ENCODE peak calls at places on chromosomes 2 and 18, in eight cellular contexts. T is tibial artery; X is prostate gland; F is CD8-positive, alpha-beta memory T cell; Y is heart right ventricle; R is right cardiac atrium; L is heart left ventricle; O is HCT116. I is an unnamed sample. For H3K4me1, the result is how much of the 10 kb centered on the place peaks cover.

GRCh38 chr2:46434851-46435273 is 44.5 kb upstream of the TMEM247 start:
- DNase-seq in T (no peak), X (no peak), F (no peak), Y (no peak), R (no peak), L (no peak), O (no peak), I (no peak)

GRCh38 chr2:240127911-240128607 is 8.0 kb downstream of the COPS9 start:
- DNase-seq in T (no peak), X (no peak), F (no peak), Y (no peak), R (no peak), L (no peak), O (no peak), I (no peak)

GRCh38 chr18:6755107-6755506 is 25.6 kb downstream of the ARHGAP28 start:
- DNase-seq in T (no peak), X (no peak), F (no peak), Y (no peak), R (no peak), L (no peak), O (no peak), I (no peak)

GRCh38 chr18:75521808-75522207 is 94.3 kb upstream of the SMIM21 start:
- DNase-seq in T (no peak), X (no peak), F (no peak), Y (no peak), R (no peak), L (no peak), O (no peak), I (no peak)

GRCh38 chr2:281381-281780 is 6.5 kb downstream of the ALKAL2 start:
- DNase-seq in T (no peak), X (no peak), F (no peak), Y (no peak), R (no peak), L (no peak), O (no peak), I (no peak)

GRCh38 chr18:59907172-59907571 is 7.4 kb downstream of the PMAIP1 start:
- DNase-seq in T (no peak), X (no peak), F (no peak), Y (no peak), R (no peak), L (no peak), O (no peak), I (no peak)

GRCh38 chr2:20378891-20379519 is 28.4 kb upstream of the PUM2 start:
- DNase-seq in T (peak), X (peak), F (no peak), Y (peak), R (peak), L (peak), O (peak), I (peak)

GRCh38 chr18:2587788-2588187 is 16.4 kb downstream of the NDC80 start:
- DNase-seq in T (no peak), X (no peak), F (no peak), Y (no peak), R (no peak), L (no peak), O (no peak), I (no peak)

GRCh38 chr2:47520825-47521665 is 118.1 kb downstream of the MSH2 start:
- DNase-seq in T (no peak), X (peak), F (peak), Y (peak), R (peak), L (peak), O (no peak), I (peak)

GRCh38 chr2:75077909-75078308 is 119.5 kb downstream of the POLE4 start:
- DNase-seq in T (no peak), X (no peak), F (no peak), Y (no peak), R (no peak), L (no peak), O (no peak), I (no peak)

GRCh38 chr18:12159446-12159845 is 65.8 kb downstream of the ANKRD62 start:
- DNase-seq in T (no peak), X (no peak), F (no peak), Y (no peak), R (no peak), L (no peak), O (no peak), I (no peak)

GRCh38 chr2:23375448-23375847 is 9.5 kb upstream of the KLHL29 start:
- DNase-seq in T (no peak), X (no peak), F (no peak), Y (no peak), R (no peak), L (no peak), O (peak), I (no peak)

GRCh38 chr18:3652380-3653262 is 202.6 kb downstream of the TGIF1 start:
- DNase-seq in T (peak), X (peak), F (no peak), Y (peak), R (no peak), L (peak), O (peak), I (no peak)

GRCh38 chr2:46164581-46165301 is 132.5 kb upstream of the EPAS1 start:
- DNase-seq in T (peak), X (no peak), F (no peak), Y (peak), R (peak), L (peak), O (no peak), I (peak)

GRCh38 chr2:231199219-231199618 is 788 bp downstream of the ARMC9 start:
- DNase-seq in T (peak), X (peak), F (no peak), Y (no peak), R (no peak), L (no peak), O (no peak), I (no peak)

GRCh38 chr2:113979172-113980128 is 89.6 kb downstream of the ACTR3 start:
- DNase-seq in T (no peak), X (no peak), F (peak), Y (no peak), R (peak), L (no peak), O (no peak), I (no peak)

GRCh38 chr2:46695283-46695682 is 215.9 kb downstream of the TMEM247 start:
- DNase-seq in T (no peak), X (no peak), F (no peak), Y (no peak), R (no peak), L (no peak), O (no peak), I (no peak)

GRCh38 chr2:176685908-176686307 is 416.7 kb downstream of the MTX2 start:
- DNase-seq in T (no peak), X (no peak), F (no peak), Y (no peak), R (no peak), L (no peak), O (no peak), I (no peak)

GRCh38 chr18:26635466-26635865 is 87.1 kb upstream of the KCTD1 start:
- DNase-seq in T (no peak), X (no peak), F (no peak), Y (no peak), R (no peak), L (no peak), O (no peak), I (no peak)

GRCh38 chr18:46301081-46301480 is 196.9 kb downstream of the HAUS1 start:
- DNase-seq in T (peak), X (no peak), F (no peak), Y (no peak), R (no peak), L (no peak), O (no peak), I (no peak)

GRCh38 chr2:59449264-59449663 is 1104.2 kb downstream of the BCL11A start:
- DNase-seq in T (no peak), X (peak), F (no peak), Y (no peak), R (no peak), L (no peak), O (no peak), I (no peak)

GRCh38 chr2:200455958-200456421 is 53.9 kb downstream of the KCTD18 start:
- DNase-seq in T (no peak), X (no peak), F (no peak), Y (no peak), R (no peak), L (no peak), O (no peak), I (no peak)

GRCh38 chr2:18083806-18084205 is 205.3 kb downstream of the KCNS3 start:
- DNase-seq in T (no peak), X (no peak), F (no peak), Y (no peak), R (no peak), L (no peak), O (no peak), I (no peak)

GRCh38 chr18:77054288-77054605 is 78.3 kb downstream of the MBP start:
- DNase-seq in T (no peak), X (no peak), F (no peak), Y (no peak), R (no peak), L (no peak), O (no peak), I (no peak)

GRCh38 chr2:215414674-215415073 is 21.2 kb downstream of the FN1 start:
- DNase-seq in T (no peak), X (no peak), F (no peak), Y (no peak), R (no peak), L (no peak), O (no peak), I (no peak)

GRCh38 chr2:55051026-55051866 is 995 bp upstream of the RTN4 start:
- DNase-seq in T (peak), X (peak), F (peak), Y (peak), R (peak), L (peak), O (peak), I (peak)

GRCh38 chr2:200728630-200729029 is 83.1 kb upstream of the BZW1 start:
- DNase-seq in T (no peak), X (no peak), F (no peak), Y (no peak), R (peak), L (peak), O (no peak), I (no peak)

GRCh38 chr2:138059967-138060635 is 95.8 kb downstream of the HNMT start:
- DNase-seq in T (peak), X (no peak), F (no peak), Y (peak), R (peak), L (peak), O (no peak), I (no peak)

GRCh38 chr18:59767732-59768131 is 70.5 kb upstream of the CCBE1 start:
- DNase-seq in T (no peak), X (no peak), F (no peak), Y (no peak), R (no peak), L (no peak), O (no peak), I (no peak)

GRCh38 chr2:12381543-12382323 is 335.0 kb upstream of the TRIB2 start:
- DNase-seq in T (no peak), X (no peak), F (no peak), Y (no peak), R (no peak), L (no peak), O (no peak), I (no peak)

GRCh38 chr18:9877655-9878014 is 8.1 kb upstream of the TXNDC2 start:
- DNase-seq in T (no peak), X (no peak), F (no peak), Y (no peak), R (no peak), L (no peak), O (no peak), I (no peak)
- H3K4me3 ChIP-seq in T (peak), X (no peak), F (no peak), Y (no peak), R (peak), L (no peak), O (peak), I (no peak)

GRCh38 chr2:160751021-160751420 is 257.4 kb upstream of the RBMS1 start:
- DNase-seq in T (no peak), X (no peak), F (no peak), Y (no peak), R (no peak), L (no peak), O (no peak), I (no peak)
- H3K27ac ChIP-seq in T (no peak), X (no peak), F (no peak), Y (no peak), R (no peak), L (no peak), O (no peak), I (no peak)

GRCh38 chr2:128756372-128756730 is 437.7 kb upstream of the HS6ST1 start:
- DNase-seq in T (no peak), X (no peak), F (no peak), Y (no peak), R (peak), L (peak), O (no peak), I (no peak)

GRCh38 chr2:128753321-128753720 is 434.7 kb upstream of the HS6ST1 start:
- DNase-seq in T (no peak), X (no peak), F (no peak), Y (no peak), R (no peak), L (no peak), O (no peak), I (no peak)

GRCh38 chr2:128755693-128756371 is 437.2 kb upstream of the HS6ST1 start:
- DNase-seq in T (no peak), X (no peak), F (no peak), Y (no peak), R (peak), L (no peak), O (no peak), I (no peak)

GRCh38 chr2:128752691-128753263 is 434.1 kb upstream of the HS6ST1 start:
- DNase-seq in T (no peak), X (no peak), F (no peak), Y (no peak), R (no peak), L (no peak), O (no peak), I (peak)

GRCh38 chr2:128754246-128754724 is 435.6 kb upstream of the HS6ST1 start:
- DNase-seq in T (no peak), X (no peak), F (no peak), Y (peak), R (peak), L (peak), O (no peak), I (no peak)
- H3K4me1 ChIP-seq in T (under half), X (under half), F (under half), Y (under half), R (under half), L (under half), O (under half), I (under half)

DNA sequence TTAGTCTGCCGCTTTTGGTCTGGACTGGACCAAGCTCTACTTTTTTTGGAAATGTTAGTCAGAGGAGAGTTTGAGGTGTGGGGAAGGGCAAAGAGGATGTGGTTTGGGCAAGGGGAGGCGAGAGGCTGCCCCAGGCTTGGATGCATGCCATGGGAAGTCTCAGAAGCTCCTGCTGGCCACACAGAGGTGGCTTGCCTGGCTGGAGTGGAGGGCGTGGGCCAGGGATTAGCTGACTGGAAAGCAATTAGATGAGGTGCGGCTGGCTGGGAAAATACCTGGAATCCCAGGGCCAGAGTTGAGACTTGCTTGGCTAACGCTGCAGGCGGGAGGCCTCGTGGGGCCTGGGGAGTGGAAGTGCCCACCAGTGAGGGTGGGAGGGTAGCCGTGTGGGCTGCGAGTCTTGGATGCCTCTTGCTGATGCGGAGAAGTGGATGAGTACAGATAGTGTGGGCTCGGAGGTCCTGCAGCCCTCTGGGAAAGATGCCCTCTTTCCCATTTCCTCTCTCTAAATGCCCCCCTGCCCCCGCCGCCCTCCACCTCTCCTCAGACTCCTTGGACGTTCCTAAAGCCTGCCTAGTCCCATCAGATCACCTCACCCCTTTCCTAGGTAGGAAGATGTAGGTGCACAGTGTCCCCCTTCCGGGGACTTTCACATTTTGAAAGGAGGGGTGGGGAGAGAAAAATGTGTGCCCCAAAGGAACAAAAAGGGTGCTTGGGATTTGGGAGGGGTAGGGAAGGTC is 117.6 kb downstream of the SMAD7 start:
- DNase-seq in T (peak), X (no peak), F (no peak), Y (peak), R (peak), L (peak), O (peak), I (peak)
- H3K4me3 ChIP-seq in T (peak), X (no peak), F (peak), Y (no peak), R (no peak), L (no peak), O (peak), I (no peak)

GRCh38 chr2:36528761-36529392 is 69.1 kb downstream of the FEZ2 start:
- DNase-seq in T (no peak), X (no peak), F (no peak), Y (no peak), R (no peak), L (no peak), O (no peak), I (no peak)

GRCh38 chr2:36523153-36523552 is 74.8 kb downstream of the FEZ2 start:
- DNase-seq in T (no peak), X (no peak), F (no peak), Y (no peak), R (no peak), L (no peak), O (no peak), I (no peak)

GRCh38 chr2:36525245-36525644 is 72.7 kb downstream of the FEZ2 start:
- DNase-seq in T (no peak), X (no peak), F (no peak), Y (peak), R (no peak), L (peak), O (no peak), I (no peak)

GRCh38 chr2:36528274-36528673 is 69.7 kb downstream of the FEZ2 start:
- DNase-seq in T (no peak), X (no peak), F (no peak), Y (no peak), R (no peak), L (no peak), O (no peak), I (no peak)

GRCh38 chr2:36526216-36526615 is 71.8 kb downstream of the FEZ2 start:
- DNase-seq in T (no peak), X (no peak), F (no peak), Y (no peak), R (no peak), L (no peak), O (no peak), I (no peak)
- H3K27ac ChIP-seq in T (peak), X (no peak), F (no peak), Y (no peak), R (no peak), L (no peak), O (no peak), I (no peak)

GRCh38 chr2:26067980-26068507 is 34.2 kb downstream of the RAB10 start:
- DNase-seq in T (no peak), X (no peak), F (no peak), Y (no peak), R (no peak), L (no peak), O (no peak), I (no peak)

GRCh38 chr2:26070684-26071189 is 36.9 kb downstream of the RAB10 start:
- DNase-seq in T (no peak), X (no peak), F (no peak), Y (no peak), R (no peak), L (no peak), O (no peak), I (no peak)

GRCh38 chr2:26064846-26065245 is 31.0 kb downstream of the RAB10 start:
- DNase-seq in T (no peak), X (no peak), F (no peak), Y (no peak), R (no peak), L (no peak), O (no peak), I (no peak)

GRCh38 chr2:26068602-26069298 is 34.9 kb downstream of the RAB10 start:
- DNase-seq in T (no peak), X (no peak), F (peak), Y (no peak), R (no peak), L (no peak), O (peak), I (no peak)

GRCh38 chr2:26067186-26067974 is 33.5 kb downstream of the RAB10 start:
- DNase-seq in T (no peak), X (no peak), F (no peak), Y (no peak), R (no peak), L (no peak), O (no peak), I (no peak)
- H3K4me1 ChIP-seq in T (under half), X (under half), F (under half), Y (half or more), R (under half), L (under half), O (under half), I (under half)